ENCODE peak calls at places on chromosomes 5 and 9, in seven cellular contexts. A, W, T, M, O, D and B are unnamed samples.

GRCh38 chr5:91140657-91141056 is 242.5 kb downstream of the ARRDC3 start:
- DNase-seq in O (no peak), D (no peak), T (no peak), W (no peak), M (no peak), A (no peak), B (no peak)

GRCh38 chr5:158534203-158534602 is 565.5 kb downstream of the EBF1 start:
- DNase-seq in O (peak), T (no peak), W (no peak), A (no peak), M (no peak), D (no peak), B (no peak)

GRCh38 chr9:72022846-72023245 is 37.6 kb downstream of the C9orf57 start:
- DNase-seq in D (no peak), A (no peak), T (no peak), W (peak), M (peak), O (no peak), B (no peak)

GRCh38 chr9:127133739-127134167 is 11.3 kb upstream of the ANGPTL2 start:
- DNase-seq in O (peak), A (peak), T (no peak), D (peak), W (peak), M (peak), B (no peak)

GRCh38 chr5:126808619-126809018 is 31.7 kb downstream of the LMNB1 start:
- DNase-seq in M (peak), O (peak), D (no peak), T (no peak), A (no peak), W (peak), B (no peak)

GRCh38 chr5:154276932-154277331 is 86.4 kb downstream of the GALNT10 start:
- DNase-seq in D (no peak), A (peak), O (no peak), W (peak), T (peak), M (peak), B (no peak)

GRCh38 chr5:134143964-134144941 is 29.8 kb downstream of the TCF7 start:
- DNase-seq in T (no peak), W (no peak), A (no peak), D (peak), M (no peak), O (no peak), B (no peak)

GRCh38 chr5:11904270-11904906 is at the start of gene CTNND2:
- DNase-seq in M (no peak), A (no peak), D (peak), O (peak), T (peak), W (no peak), B (peak)

GRCh38 chr5:141040093-141040762 is 10.9 kb upstream of the PCDHB1 start:
- DNase-seq in M (no peak), W (no peak), D (peak), T (peak), A (peak), O (peak), B (no peak)
- TF ChIP-seq CTCF in M (no peak), W (peak), D (peak), T (peak), A (peak), O (peak), B (no peak)

GRCh38 chr9:34519321-34520020 is 3.3 kb downstream of the ENHO start:
- DNase-seq in W (no peak), T (no peak), D (no peak), M (no peak), A (no peak), O (no peak), B (no peak)
- TF ChIP-seq CTCF in W (no peak), T (no peak), D (no peak), M (no peak), A (no peak), O (no peak), B (no peak)

GRCh38 chr5:3599283-3600105 is 3.9 kb downstream of the IRX1 start:
- DNase-seq in A (no peak), D (no peak), O (peak), W (no peak), M (no peak), T (no peak), B (peak)
- TF ChIP-seq CTCF in A (peak), D (no peak), O (peak), W (no peak), M (no peak), T (no peak), B (no peak)

DNA sequence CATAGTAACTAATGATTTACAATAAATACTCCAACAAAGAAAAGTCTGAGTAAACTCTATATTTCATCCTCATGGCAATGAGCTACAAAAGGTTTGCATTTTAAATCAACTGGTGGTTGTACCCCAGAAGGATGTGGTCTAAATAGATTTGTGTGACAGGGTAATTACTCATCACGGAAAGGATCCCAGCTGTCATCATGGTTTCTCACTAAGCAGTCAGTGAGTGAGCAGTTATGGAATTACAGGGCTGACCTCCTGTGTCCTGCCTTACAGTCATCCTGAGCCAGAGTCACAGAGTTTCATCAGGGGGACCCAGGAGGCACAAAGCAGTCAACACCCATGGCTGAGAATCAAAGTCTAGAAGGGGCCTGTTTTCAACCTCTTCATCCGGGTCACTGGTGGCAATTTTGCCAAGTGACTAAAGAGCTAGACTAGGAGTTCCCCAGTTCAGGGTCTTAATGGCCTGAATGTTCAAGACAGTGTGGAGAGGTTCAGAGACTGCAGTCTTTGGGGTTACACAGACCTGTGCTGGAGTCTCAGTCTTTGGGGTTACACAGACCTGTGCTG is 210.7 kb upstream of the SLC24A2 start:
- DNase-seq in T (no peak), O (no peak), A (no peak), W (peak), D (no peak), M (peak), B (peak)
- TF ChIP-seq CTCF in T (no peak), O (no peak), A (no peak), W (no peak), D (no peak), M (no peak), B (no peak)

GRCh38 chr9:93321220-93321610 is 130.3 kb upstream of the FAM120A start:
- DNase-seq in A (no peak), D (peak), T (no peak), W (no peak), M (no peak), O (no peak), B (no peak)

GRCh38 chr9:93325307-93326035 is 126.0 kb upstream of the FAM120A start:
- DNase-seq in W (no peak), M (no peak), T (no peak), D (peak), A (no peak), O (no peak), B (no peak)

GRCh38 chr9:93326654-93327053 is 124.8 kb upstream of the FAM120A start:
- DNase-seq in M (no peak), A (no peak), O (no peak), D (no peak), T (no peak), W (no peak), B (no peak)

GRCh38 chr9:93326056-93326455 is 125.4 kb upstream of the FAM120A start:
- DNase-seq in D (no peak), A (no peak), O (no peak), T (no peak), W (no peak), M (no peak), B (no peak)

GRCh38 chr9:93324191-93324834 is 127.2 kb upstream of the FAM120A start:
- DNase-seq in D (peak), O (no peak), W (no peak), A (no peak), T (no peak), M (no peak), B (no peak)
- TF ChIP-seq CTCF in D (no peak), O (no peak), W (no peak), A (no peak), T (no peak), M (no peak), B (no peak)

DNA sequence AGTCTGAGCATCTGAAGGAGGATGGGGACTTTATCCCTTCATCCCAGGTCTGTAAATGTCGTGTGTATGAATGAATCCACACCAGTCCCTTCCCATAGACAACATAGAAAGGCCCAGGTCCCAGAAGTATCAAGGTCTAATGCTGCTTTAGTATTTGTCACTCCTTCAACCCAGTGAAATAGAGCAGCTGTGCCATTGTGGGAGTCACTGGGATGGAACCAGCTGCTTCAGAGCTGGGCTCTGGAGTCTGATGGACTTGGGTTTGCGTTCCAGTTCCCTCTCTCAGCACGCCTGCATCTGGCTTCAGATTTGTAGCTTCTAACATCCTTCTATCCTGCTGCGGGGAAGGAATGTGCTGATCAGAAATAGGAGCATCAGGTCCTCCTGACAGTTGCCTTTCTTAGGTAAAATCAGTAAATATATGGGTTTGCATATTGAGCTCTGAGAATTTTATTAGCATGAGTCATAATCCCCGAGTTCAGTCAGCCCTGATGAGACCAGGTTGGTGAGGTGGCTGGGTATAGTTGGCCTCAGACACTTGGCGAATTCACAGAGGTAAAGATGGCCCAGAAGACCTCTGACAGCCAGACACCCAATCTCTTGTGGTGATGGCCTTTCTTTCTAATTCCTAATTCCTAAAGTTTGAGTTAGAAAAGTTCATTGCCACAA is 10.1 kb downstream of the ACO1 start:
- DNase-seq in M (peak), W (no peak), T (no peak), A (no peak), O (no peak), D (no peak), B (no peak)
- TF ChIP-seq CTCF in M (no peak), W (no peak), T (no peak), A (no peak), O (no peak), D (no peak), B (no peak)

DNA sequence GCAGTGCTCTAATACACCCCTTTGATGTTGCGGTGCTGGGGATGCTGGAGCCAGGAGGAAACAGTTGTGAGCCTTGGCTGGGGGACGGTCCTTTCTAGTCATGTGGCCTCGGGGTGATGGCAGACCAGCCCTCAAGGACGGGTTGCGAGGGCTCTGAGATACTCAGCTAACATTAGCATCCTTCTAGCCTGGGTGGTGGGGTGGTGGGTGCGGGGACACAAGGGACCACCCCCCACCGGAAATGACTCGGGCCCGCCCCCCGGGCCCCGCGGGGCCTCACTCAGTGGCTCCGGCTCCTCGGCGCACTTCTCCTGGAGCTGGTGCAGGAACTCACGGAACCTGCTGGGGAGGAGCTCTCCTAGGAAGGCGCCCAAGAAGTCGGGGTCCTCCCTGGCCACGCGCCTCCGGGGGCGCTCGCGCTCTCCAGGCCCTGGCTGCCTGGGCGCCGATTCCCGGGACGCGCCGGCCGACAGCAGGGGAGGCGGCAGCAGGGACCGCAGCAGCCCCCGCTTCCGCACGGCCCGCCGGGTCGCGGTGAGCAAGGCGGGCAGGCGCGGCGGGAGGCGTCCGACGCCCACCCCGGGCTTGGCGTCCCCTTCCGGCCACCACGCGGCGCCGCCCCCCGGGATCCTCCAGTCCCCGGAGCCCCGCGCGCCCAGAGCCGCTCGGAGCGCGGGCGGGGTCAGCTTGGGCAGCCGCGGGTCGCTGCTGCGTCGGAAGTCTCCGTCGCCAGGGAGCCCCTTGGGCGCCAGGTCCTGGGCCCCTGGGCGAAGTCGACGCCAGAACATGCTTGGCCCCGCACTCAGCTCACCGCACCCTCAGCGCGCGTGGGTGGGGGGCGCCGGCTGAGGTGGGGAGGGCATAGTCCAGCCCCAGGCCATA is 873 bp downstream of the C9orf50 start:
- DNase-seq in D (no peak), M (peak), A (no peak), O (peak), W (no peak), T (no peak), B (no peak)
- TF ChIP-seq CTCF in D (no peak), M (peak), A (no peak), O (peak), W (peak), T (no peak), B (peak)